ENCODE peak calls at places on chromosomes 4 and X, in eight cellular contexts. C, B, D, T, E, Y, G and H are unnamed samples. For H3K4me1, the result is how much of the 10 kb centered on the place peaks cover.

GRCh38 chrX:19785647-19786046 is 101.8 kb downstream of the SH3KBP1 start:
- DNase-seq in C (no peak), B (no peak), D (no peak), T (no peak), E (no peak), Y (no peak), G (no peak), H (no peak)

GRCh38 chr4:170137466-170137865 is 47.7 kb upstream of the AADAT start:
- DNase-seq in C (no peak), B (no peak), D (no peak), T (no peak), E (no peak), Y (no peak), G (no peak), H (no peak)

GRCh38 chrX:19824603-19825002 is 62.8 kb downstream of the SH3KBP1 start:
- DNase-seq in C (no peak), B (no peak), D (no peak), T (no peak), E (no peak), Y (no peak), G (peak), H (no peak)

GRCh38 chr4:102399021-102399420 is 53.7 kb upstream of the SLC39A8 start:
- DNase-seq in C (no peak), B (no peak), D (no peak), T (no peak), E (no peak), Y (no peak), G (no peak), H (no peak)

GRCh38 chr4:149986916-149987315 is 91.3 kb upstream of the DCLK2 start:
- DNase-seq in C (no peak), B (no peak), D (no peak), T (no peak), E (no peak), Y (no peak), G (no peak), H (no peak)

GRCh38 chrX:70128071-70128470 is 5.2 kb upstream of the IGBP1 start:
- DNase-seq in C (no peak), B (no peak), D (no peak), T (no peak), E (no peak), Y (no peak), G (no peak), H (no peak)

GRCh38 chrX:20231598-20231997 is 35.1 kb downstream of the RPS6KA3 start:
- DNase-seq in C (no peak), B (no peak), D (no peak), T (no peak), E (no peak), Y (no peak), G (no peak), H (no peak)

GRCh38 chr4:161791796-161792556 is 371.8 kb downstream of the FSTL5 start:
- DNase-seq in C (no peak), B (no peak), D (no peak), T (peak), E (peak), Y (no peak), G (no peak), H (no peak)

GRCh38 chr4:186260504-186261448 is 5.2 kb upstream of the F11 start:
- DNase-seq in C (no peak), B (no peak), D (no peak), T (peak), E (no peak), Y (no peak), G (no peak), H (no peak)

GRCh38 chrX:101759000-101759399 is 99.3 kb upstream of the ARMCX2 start:
- DNase-seq in C (no peak), B (peak), D (no peak), T (no peak), E (no peak), Y (peak), G (peak), H (no peak)

GRCh38 chrX:120350458-120351138 is 11.3 kb upstream of the ATP1B4 start:
- DNase-seq in C (no peak), B (no peak), D (no peak), T (no peak), E (no peak), Y (no peak), G (no peak), H (no peak)

GRCh38 chr4:45064741-45065140 is 338.4 kb upstream of the GNPDA2 start:
- DNase-seq in C (no peak), B (no peak), D (no peak), T (no peak), E (no peak), Y (no peak), G (no peak), H (no peak)

GRCh38 chr4:10078481-10079233 is 37.9 kb downstream of the WDR1 start:
- DNase-seq in C (no peak), B (no peak), D (peak), T (peak), E (peak), Y (no peak), G (no peak), H (no peak)

GRCh38 chr4:31917334-31917733 is 1197.2 kb downstream of the PCDH7 start:
- DNase-seq in C (no peak), B (no peak), D (no peak), T (no peak), E (no peak), Y (no peak), G (no peak), H (no peak)

GRCh38 chrX:129732857-129733256 is 5.9 kb upstream of the XPNPEP2 start:
- DNase-seq in C (no peak), B (no peak), D (no peak), T (no peak), E (no peak), Y (no peak), G (no peak), H (no peak)

GRCh38 chr4:170497105-170497504 is 407.3 kb upstream of the AADAT start:
- DNase-seq in C (no peak), B (no peak), D (no peak), T (no peak), E (no peak), Y (no peak), G (no peak), H (no peak)

GRCh38 chr4:170011921-170012628 is 14.1 kb downstream of the MFAP3L start:
- DNase-seq in C (no peak), B (no peak), D (no peak), T (no peak), E (no peak), Y (no peak), G (no peak), H (no peak)

GRCh38 chr4:122612540-122612939 is 8.3 kb downstream of the IL21 start:
- DNase-seq in C (no peak), B (no peak), D (no peak), T (no peak), E (no peak), Y (no peak), G (no peak), H (peak)

GRCh38 chr4:103754844-103755243 is 35.1 kb upstream of the TACR3 start:
- DNase-seq in C (no peak), B (no peak), D (peak), T (no peak), E (no peak), Y (peak), G (no peak), H (peak)

GRCh38 chr4:115790812-115791211 is 677.4 kb upstream of the NDST4 start:
- DNase-seq in C (no peak), B (no peak), D (no peak), T (no peak), E (no peak), Y (no peak), G (no peak), H (no peak)

GRCh38 chr4:96016615-96017299 is 176.9 kb downstream of the PDHA2 start:
- DNase-seq in C (no peak), B (no peak), D (no peak), T (no peak), E (no peak), Y (no peak), G (peak), H (no peak)

GRCh38 chrX:72247206-72247944 is 8.5 kb upstream of the ERCC6L start:
- DNase-seq in C (no peak), B (no peak), D (peak), T (no peak), E (peak), Y (peak), G (peak), H (no peak)

GRCh38 chrX:21840199-21840557 is 761 bp downstream of the MBTPS2 start:
- DNase-seq in C (no peak), B (no peak), D (no peak), T (no peak), E (no peak), Y (no peak), G (no peak), H (peak)

GRCh38 chrX:67892391-67892790 is 348.6 kb downstream of the AR start:
- DNase-seq in C (no peak), B (no peak), D (no peak), T (no peak), E (no peak), Y (peak), G (no peak), H (no peak)

GRCh38 chrX:79477691-79478090 is 110.6 kb upstream of the ITM2A start:
- DNase-seq in C (no peak), B (peak), D (no peak), T (no peak), E (no peak), Y (no peak), G (no peak), H (no peak)

GRCh38 chr4:168877779-168878491 is 132.1 kb downstream of the CBR4 start:
- DNase-seq in C (peak), B (no peak), D (no peak), T (peak), E (peak), Y (peak), G (peak), H (peak)

GRCh38 chr4:159248383-159249178 is 145.7 kb downstream of the RAPGEF2 start:
- DNase-seq in C (no peak), B (peak), D (no peak), T (no peak), E (no peak), Y (peak), G (peak), H (no peak)

GRCh38 chrX:37753384-37753783 is 26.5 kb upstream of the CYBB start:
- DNase-seq in C (no peak), B (no peak), D (no peak), T (no peak), E (no peak), Y (no peak), G (no peak), H (no peak)

GRCh38 chr4:40227284-40227683 is 30.5 kb downstream of the RHOH start:
- DNase-seq in C (no peak), B (no peak), D (no peak), T (no peak), E (no peak), Y (no peak), G (no peak), H (no peak)

GRCh38 chrX:108736509-108737479 is at the start of gene IRS4:
- DNase-seq in C (no peak), B (peak), D (no peak), T (peak), E (no peak), Y (peak), G (no peak), H (no peak)

DNA sequence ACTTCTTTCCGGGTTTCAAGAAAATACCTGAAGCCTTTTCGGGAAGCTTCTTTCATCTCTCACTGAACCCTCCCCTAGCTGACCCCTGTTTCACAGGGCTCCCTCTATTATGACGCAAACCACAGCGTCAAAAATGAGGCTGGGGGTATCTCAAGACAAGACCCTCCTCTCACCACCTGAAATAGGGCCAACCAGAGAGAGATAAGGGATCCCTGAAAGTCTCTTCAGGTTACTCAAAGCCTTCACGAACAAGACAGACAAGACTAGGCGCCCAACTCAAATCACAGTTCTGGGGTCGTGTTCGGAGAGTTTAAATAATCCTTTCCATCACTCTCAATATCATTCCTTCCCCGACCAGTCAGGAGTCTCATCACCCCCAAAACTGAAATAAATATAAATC is 1.2 kb downstream of the PHF8 start:
- DNase-seq in C (no peak), B (no peak), D (no peak), T (no peak), E (no peak), Y (no peak), G (no peak), H (no peak)
- H3K4me3 ChIP-seq in C (peak), B (peak), D (peak), T (peak), E (peak), Y (peak), G (peak), H (peak)

GRCh38 chr4:119139822-119140252 is 4.2 kb downstream of the MYOZ2 start:
- DNase-seq in C (no peak), B (no peak), D (no peak), T (no peak), E (no peak), Y (peak), G (no peak), H (no peak)

GRCh38 chr4:119138046-119138445 is 2.4 kb downstream of the MYOZ2 start:
- DNase-seq in C (no peak), B (no peak), D (no peak), T (no peak), E (no peak), Y (no peak), G (no peak), H (no peak)

GRCh38 chr4:119135721-119136121 is at the start of gene MYOZ2:
- DNase-seq in C (no peak), B (no peak), D (no peak), T (no peak), E (no peak), Y (peak), G (no peak), H (no peak)

GRCh38 chr4:119139316-119139715 is 3.7 kb downstream of the MYOZ2 start:
- DNase-seq in C (no peak), B (no peak), D (no peak), T (no peak), E (no peak), Y (no peak), G (peak), H (no peak)

GRCh38 chr4:119136541-119136940 is 909 bp downstream of the MYOZ2 start:
- DNase-seq in C (no peak), B (no peak), D (no peak), T (no peak), E (no peak), Y (no peak), G (peak), H (no peak)
- H3K4me1 ChIP-seq in C (under half), B (under half), D (under half), T (under half), E (under half), Y (under half), G (under half), H (under half)

DNA sequence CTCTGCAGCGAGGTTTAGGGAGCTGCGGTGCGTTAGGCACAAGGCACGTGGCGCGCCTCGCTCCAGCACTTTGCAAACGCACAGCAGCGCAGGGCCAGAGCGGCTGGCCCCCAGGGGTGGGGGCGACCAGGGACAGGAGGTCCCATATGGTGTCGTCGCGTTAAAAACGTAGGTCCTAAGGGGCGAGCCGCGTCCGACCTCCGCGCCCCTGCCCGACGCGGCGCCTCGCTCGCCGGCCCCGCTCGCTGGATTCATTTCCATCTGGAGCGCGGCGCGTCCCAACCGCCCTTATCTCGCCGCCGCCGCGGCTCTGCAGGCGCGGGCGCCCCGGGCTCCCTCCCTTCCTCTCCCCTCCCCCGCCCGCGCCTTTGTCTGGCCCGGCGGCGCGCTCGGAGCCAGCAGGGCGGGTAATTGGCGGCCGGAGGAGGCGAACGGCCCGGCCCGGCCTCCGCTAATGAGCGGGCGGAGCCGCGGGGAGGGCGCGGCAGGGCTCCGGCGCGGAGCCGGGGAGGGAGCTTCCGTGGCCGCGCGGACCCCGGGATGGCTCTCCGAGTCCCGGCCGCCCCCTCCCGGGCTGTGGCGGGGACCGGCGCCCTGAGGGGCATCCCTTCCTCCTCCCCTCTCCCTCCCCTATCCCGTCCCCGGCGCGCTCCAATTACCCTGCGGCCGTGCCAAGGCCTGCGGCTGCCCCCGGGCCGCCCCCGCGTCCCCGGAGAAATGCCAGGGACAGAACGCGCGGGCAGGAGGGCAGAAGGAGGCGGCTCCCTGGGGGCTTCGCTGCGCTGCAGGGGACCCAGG is 409.0 kb downstream of the BCOR start:
- DNase-seq in C (peak), B (peak), D (peak), T (peak), E (peak), Y (peak), G (peak), H (no peak)
- H3K4me3 ChIP-seq in C (peak), B (peak), D (peak), T (peak), E (peak), Y (no peak), G (no peak), H (no peak)

DNA sequence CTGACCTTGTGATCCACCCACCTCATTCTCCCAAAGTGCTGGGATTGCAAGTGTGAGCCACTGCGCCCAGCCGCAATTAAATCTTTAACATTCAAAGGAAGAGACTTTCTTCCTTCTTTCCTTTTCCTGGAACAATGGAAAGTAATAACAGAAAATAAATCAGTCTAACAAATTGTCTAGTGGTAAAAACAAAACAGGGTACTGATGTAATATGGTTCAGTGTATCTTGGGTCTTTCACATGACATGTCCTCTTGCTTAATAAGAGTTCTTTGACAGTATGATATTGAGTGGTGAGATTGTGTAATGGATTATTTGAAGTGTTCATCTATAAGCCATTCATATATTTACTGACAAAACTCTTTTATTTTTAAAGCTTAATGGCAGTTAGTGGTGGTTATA is 256.6 kb downstream of the SPRY1 start:
- DNase-seq in C (no peak), B (no peak), D (no peak), T (no peak), E (no peak), Y (peak), G (no peak), H (no peak)
- H3K4me1 ChIP-seq in C (under half), B (under half), D (under half), T (under half), E (under half), Y (under half), G (under half), H (under half)

GRCh38 chr4:147481577-147482109 is 746 bp downstream of the EDNRA start:
- DNase-seq in C (no peak), B (no peak), D (no peak), T (no peak), E (peak), Y (no peak), G (peak), H (no peak)

GRCh38 chr4:147480502-147480890 is 401 bp upstream of the EDNRA start:
- DNase-seq in C (no peak), B (no peak), D (no peak), T (no peak), E (no peak), Y (no peak), G (no peak), H (no peak)

GRCh38 chr4:147480891-147481576 is at the start of gene EDNRA:
- DNase-seq in C (peak), B (no peak), D (no peak), T (peak), E (peak), Y (no peak), G (peak), H (peak)

GRCh38 chr4:147479376-147479775 is 1.5 kb upstream of the EDNRA start:
- DNase-seq in C (no peak), B (no peak), D (no peak), T (no peak), E (no peak), Y (no peak), G (no peak), H (no peak)

DNA sequence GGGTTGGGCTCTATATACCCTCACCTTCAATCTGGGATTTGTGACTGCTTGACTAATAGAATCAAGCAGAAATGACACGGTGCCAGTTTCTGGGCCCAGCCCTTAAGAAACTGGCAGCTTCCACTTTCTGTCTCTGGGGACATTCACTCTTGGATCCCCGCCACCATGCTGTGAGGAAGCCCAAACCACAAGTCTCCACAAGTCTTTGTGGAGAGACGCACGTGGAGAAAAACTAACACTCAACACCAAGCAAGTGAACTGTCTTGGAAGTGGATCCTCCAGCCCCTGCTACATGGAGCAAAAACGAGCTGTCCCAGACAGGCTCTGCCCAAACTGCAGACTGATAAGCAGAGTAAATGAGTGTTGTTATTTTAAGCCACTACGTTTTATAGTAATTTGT is 1.1 kb upstream of the EDNRA start:
- DNase-seq in C (peak), B (no peak), D (no peak), T (no peak), E (no peak), Y (no peak), G (peak), H (no peak)
- H3K4me3 ChIP-seq in C (no peak), B (no peak), D (no peak), T (no peak), E (peak), Y (no peak), G (no peak), H (no peak)

DNA sequence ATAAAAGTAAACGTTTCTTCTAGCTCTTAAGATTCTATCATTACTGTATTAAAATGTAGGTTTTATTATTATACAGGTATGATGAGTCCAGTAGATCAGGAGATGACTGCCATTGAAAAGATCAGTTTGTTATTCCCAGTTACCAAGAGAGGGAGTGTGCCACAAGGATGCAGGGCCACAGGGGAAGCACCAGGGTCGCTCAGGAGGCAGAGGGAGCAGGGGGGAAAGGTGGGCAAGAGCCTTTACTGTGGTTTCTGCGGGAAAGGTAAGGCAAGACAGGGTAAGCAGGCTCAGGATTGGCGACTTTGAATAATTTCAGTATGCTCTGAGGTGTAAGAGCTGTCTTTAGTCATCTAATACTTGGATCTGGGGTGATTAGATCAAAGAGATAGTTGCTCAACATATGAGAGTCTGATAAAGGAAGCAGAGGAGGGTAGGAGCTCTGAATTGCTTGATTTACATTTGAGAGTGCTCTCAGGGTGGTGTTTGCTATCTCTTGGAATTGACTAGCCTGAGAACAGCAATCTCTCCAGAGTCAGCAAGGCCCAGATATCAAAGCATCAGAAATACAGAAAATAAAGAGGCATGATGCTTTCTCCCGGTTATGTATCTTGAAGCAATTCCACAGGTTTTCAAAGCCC is 86.0 kb downstream of the NDST3 start:
- DNase-seq in C (no peak), B (no peak), D (no peak), T (no peak), E (peak), Y (no peak), G (no peak), H (no peak)
- H3K4me1 ChIP-seq in C (under half), B (under half), D (under half), T (under half), E (under half), Y (under half), G (under half), H (under half)